ENCODE peak calls at places on chromosome 11, in five cellular contexts. T is stimulated activated CD8-positive, alpha-beta memory T cell treated with anti-CD3 and anti-CD28 coated beads, Interleukin-4, amount 100 ng/mL, for 1 hour; A is PC-9; I is progenitor cell of endocrine pancreas; V is fibroblast of lung. E is an unnamed sample.

GRCh38 chr11:77142091-77142975 is 14.3 kb downstream of the MYO7A start:
- DNase-seq in T (no peak), A (no peak), I (no peak), V (no peak), E (no peak)

GRCh38 chr11:119891392-119891791 is 162.4 kb upstream of the NECTIN1 start:
- DNase-seq in T (no peak), A (no peak), I (no peak), V (no peak), E (no peak)

GRCh38 chr11:7696424-7696823 is 9.9 kb downstream of the OVCH2 start:
- DNase-seq in T (no peak), A (no peak), I (no peak), V (no peak), E (no peak)

GRCh38 chr11:41050791-41051190 is 408.7 kb downstream of the LRRC4C start:
- DNase-seq in T (no peak), A (no peak), I (no peak), V (no peak), E (no peak)

GRCh38 chr11:124586247-124586860 is 16.6 kb downstream of the OR8A1 start:
- DNase-seq in T (no peak), A (peak), I (peak), V (peak), E (no peak)

GRCh38 chr11:7579226-7579825 is 65.5 kb downstream of the PPFIBP2 start:
- DNase-seq in T (no peak), A (no peak), I (no peak), V (peak), E (no peak)

GRCh38 chr11:2459016-2459725 is 14.4 kb downstream of the KCNQ1 start:
- DNase-seq in T (no peak), A (no peak), I (no peak), V (no peak), E (no peak)

GRCh38 chr11:129894281-129895125 is 875 bp downstream of the NFRKB start:
- DNase-seq in T (no peak), A (no peak), I (no peak), V (peak), E (no peak)

GRCh38 chr11:12156301-12157140 is 46.1 kb downstream of the MICAL2 start:
- DNase-seq in T (no peak), A (no peak), I (no peak), V (no peak), E (no peak)